ENCODE peak calls at places on chromosomes 11 and 22, in nine cellular contexts. Y is OCI-LY7; D is AG09309; P is hepatocyte; A is right cardiac atrium; U is hepatic stellate cell; B is left cardiac atrium; L is lower leg skin; G is stimulated activated CD4-positive, alpha-beta T cell treated with anti-CD3 and anti-CD28 coated beads, Interleukin-4, amount 100 ng/mL, for 24 hours. O is an unnamed sample.

GRCh38 chr11:119729581-119730346 is 764 bp upstream of the NECTIN1 start:
- DNase-seq in L (peak), U (peak), B (peak), P (peak), D (no peak), Y (no peak), G (no peak), A (peak), O (peak)

GRCh38 chr22:27416553-27417427 is 384.8 kb downstream of the MN1 start:
- DNase-seq in P (peak), Y (no peak), G (no peak), U (peak), B (no peak), D (peak), L (no peak), A (no peak), O (no peak)

GRCh38 chr11:114160884-114161283 is 101.4 kb downstream of the ZBTB16 start:
- DNase-seq in P (no peak), Y (no peak), A (no peak), B (no peak), D (no peak), L (peak), U (no peak), G (no peak), O (no peak)

GRCh38 chr22:34877506-34877905 is 188.5 kb upstream of the ISX start:
- DNase-seq in L (no peak), A (no peak), B (no peak), Y (no peak), D (no peak), U (no peak), P (no peak), G (no peak), O (no peak)

GRCh38 chr11:94933225-94934130 is 39.9 kb downstream of the CWC15 start:
- DNase-seq in Y (no peak), P (no peak), B (no peak), L (peak), G (no peak), U (peak), D (peak), A (peak), O (no peak)

GRCh38 chr11:125645871-125646270 is 20.9 kb downstream of the CHEK1 start:
- DNase-seq in Y (no peak), P (no peak), B (no peak), G (no peak), D (no peak), L (no peak), U (no peak), A (no peak), O (no peak)

GRCh38 chr11:69593851-69594250 is 47.1 kb upstream of the CCND1 start:
- DNase-seq in G (no peak), L (no peak), A (no peak), U (no peak), B (no peak), D (no peak), Y (no peak), P (no peak), O (no peak)

GRCh38 chr11:75184051-75184450 is 33.1 kb downstream of the SLCO2B1 start:
- DNase-seq in U (no peak), D (no peak), A (no peak), B (no peak), Y (no peak), G (no peak), L (no peak), P (no peak), O (no peak)

GRCh38 chr11:61949169-61950034 is 749 bp upstream of the BEST1 start:
- DNase-seq in L (peak), G (no peak), D (peak), B (peak), A (peak), Y (peak), P (peak), U (peak), O (peak)

GRCh38 chr11:126485021-126485781 is 129.7 kb downstream of the ST3GAL4 start:
- DNase-seq in G (no peak), Y (peak), U (peak), P (no peak), B (no peak), D (peak), L (no peak), A (no peak), O (no peak)

GRCh38 chr22:24474221-24474620 is 20.9 kb upstream of the UPB1 start:
- DNase-seq in U (peak), A (no peak), G (no peak), D (peak), P (peak), L (no peak), Y (no peak), B (no peak), O (peak)

GRCh38 chr22:31284756-31285155 is 7.5 kb downstream of the PIK3IP1 start:
- DNase-seq in A (no peak), G (no peak), D (no peak), L (no peak), Y (no peak), B (no peak), U (no peak), P (no peak), O (no peak)

GRCh38 chr11:100827934-100828661 is 141.0 kb downstream of the ARHGAP42 start:
- DNase-seq in G (no peak), B (no peak), A (no peak), U (no peak), P (peak), D (no peak), Y (peak), L (no peak), O (no peak)

GRCh38 chr22:27136596-27136995 is 479.2 kb downstream of the MIAT start:
- DNase-seq in Y (no peak), D (no peak), L (no peak), G (no peak), B (no peak), U (no peak), A (no peak), P (no peak), O (no peak)

GRCh38 chr11:126282361-126282741 is 542 bp upstream of the TIRAP start:
- DNase-seq in G (peak), P (peak), A (peak), L (peak), U (peak), B (peak), Y (peak), D (no peak), O (no peak)

GRCh38 chr22:37708580-37709444 is 12.0 kb downstream of the TRIOBP start:
- DNase-seq in Y (no peak), L (no peak), P (no peak), B (no peak), D (no peak), A (no peak), G (no peak), U (no peak), O (no peak)

GRCh38 chr11:81492923-81493445 is 1240.7 kb downstream of the FAM181B start:
- DNase-seq in P (no peak), A (no peak), B (no peak), L (no peak), D (no peak), U (no peak), Y (no peak), G (no peak), O (no peak)

GRCh38 chr11:65214212-65214845 is 32.6 kb downstream of the CAPN1 start:
- DNase-seq in D (no peak), A (no peak), P (no peak), B (no peak), Y (no peak), U (no peak), G (no peak), L (no peak), O (no peak)

GRCh38 chr22:21876486-21877176 is 9.2 kb upstream of the MAPK1 start:
- DNase-seq in B (no peak), L (no peak), Y (no peak), D (peak), G (peak), P (no peak), A (no peak), U (peak), O (no peak)

GRCh38 chr11:103433380-103433779 is 324.2 kb downstream of the DYNC2H1 start:
- DNase-seq in B (no peak), G (no peak), P (no peak), U (peak), A (no peak), Y (no peak), D (peak), L (no peak), O (peak)

GRCh38 chr11:130449246-130449990 is 973 bp downstream of the ADAMTS15 start:
- DNase-seq in B (peak), D (no peak), U (no peak), Y (no peak), A (no peak), G (no peak), P (no peak), L (no peak), O (no peak)